ENCODE peak calls at places on chromosomes 7 and 10, in four cellular contexts. One of them, this sample, is unnamed.

GRCh38 chr10:30092151-30092790 is 32.9 kb upstream of the JCAD start:
- DNase-seq in GM12878: no peak
- DNase-seq in H1: no peak
- DNase-seq in K562: no peak
- DNase-seq in this sample: no peak

GRCh38 chr7:74051629-74052410 is 23.8 kb downstream of the ELN start:
- DNase-seq in GM12878: no peak
- DNase-seq in K562: peak
- DNase-seq in H1: peak
- DNase-seq in this sample: peak

GRCh38 chr7:15602236-15602635 is 40.4 kb upstream of the AGMO start:
- DNase-seq in K562: no peak
- DNase-seq in GM12878: no peak
- DNase-seq in H1: no peak
- DNase-seq in this sample: no peak

GRCh38 chr10:101319241-101319915 is 34.6 kb upstream of the BTRC start:
- DNase-seq in H1: no peak
- DNase-seq in K562: no peak
- DNase-seq in GM12878: no peak
- DNase-seq in this sample: no peak

GRCh38 chr7:126698909-126699308 is 553.8 kb downstream of the GRM8 start:
- DNase-seq in H1: no peak
- DNase-seq in K562: peak
- DNase-seq in GM12878: no peak
- DNase-seq in this sample: no peak

GRCh38 chr10:14782691-14783363 is 8.1 kb upstream of the FAM107B start:
- DNase-seq in H1: no peak
- DNase-seq in GM12878: no peak
- DNase-seq in K562: no peak
- DNase-seq in this sample: peak

GRCh38 chr7:47518827-47519226 is 63.1 kb downstream of the TNS3 start:
- DNase-seq in K562: no peak
- DNase-seq in H1: no peak
- DNase-seq in GM12878: no peak
- DNase-seq in this sample: peak

GRCh38 chr10:47374611-47375536 is 9.2 kb downstream of the ZNF488 start:
- DNase-seq in H1: peak
- DNase-seq in K562: no peak
- DNase-seq in GM12878: no peak
- DNase-seq in this sample: no peak

GRCh38 chr7:155644971-155645509 is 579 bp downstream of the RBM33 start:
- DNase-seq in GM12878: no peak
- DNase-seq in H1: no peak
- DNase-seq in K562: peak
- DNase-seq in this sample: peak

GRCh38 chr10:5496261-5497250 is 2.8 kb downstream of the CALML5 start:
- DNase-seq in K562: peak
- DNase-seq in H1: no peak
- DNase-seq in GM12878: no peak
- DNase-seq in this sample: no peak

GRCh38 chr10:11693376-11693775 is 48.8 kb upstream of the ECHDC3 start:
- DNase-seq in K562: no peak
- DNase-seq in H1: no peak
- DNase-seq in GM12878: no peak
- DNase-seq in this sample: no peak

GRCh38 chr7:90173127-90173844 is 19.0 kb downstream of the STEAP1 start:
- DNase-seq in H1: no peak
- DNase-seq in GM12878: peak
- DNase-seq in K562: no peak
- DNase-seq in this sample: peak

GRCh38 chr7:66167773-66168367 is 37.3 kb upstream of the TPST1 start:
- DNase-seq in K562: no peak
- DNase-seq in H1: no peak
- DNase-seq in GM12878: no peak
- DNase-seq in this sample: peak

GRCh38 chr7:157526604-157527003 is 189.8 kb downstream of the DNAJB6 start:
- DNase-seq in GM12878: no peak
- DNase-seq in K562: no peak
- DNase-seq in H1: peak
- DNase-seq in this sample: no peak

GRCh38 chr10:21624951-21625350 is 90.9 kb downstream of the MLLT10 start:
- DNase-seq in K562: no peak
- DNase-seq in GM12878: no peak
- DNase-seq in H1: no peak
- DNase-seq in this sample: no peak

GRCh38 chr7:150737265-150738055 is at the start of gene GIMAP5:
- DNase-seq in K562: no peak
- DNase-seq in GM12878: no peak
- DNase-seq in H1: no peak
- DNase-seq in this sample: no peak

GRCh38 chr10:22625511-22626288 is 88.7 kb downstream of the PIP4K2A start:
- DNase-seq in GM12878: no peak
- DNase-seq in H1: no peak
- DNase-seq in K562: no peak
- DNase-seq in this sample: peak

GRCh38 chr7:101402081-101402779 is 39.6 kb downstream of the COL26A1 start:
- DNase-seq in GM12878: no peak
- DNase-seq in H1: peak
- DNase-seq in K562: no peak
- DNase-seq in this sample: no peak

GRCh38 chr7:28955723-28956607 is 2.2 kb downstream of the TRIL start:
- DNase-seq in H1: peak
- DNase-seq in K562: no peak
- DNase-seq in GM12878: no peak
- DNase-seq in this sample: peak

GRCh38 chr7:90272242-90272641 is 27.3 kb downstream of the CFAP69 start:
- DNase-seq in H1: no peak
- DNase-seq in K562: no peak
- DNase-seq in GM12878: no peak
- DNase-seq in this sample: peak

GRCh38 chr10:59181668-59182067 is 5.2 kb downstream of the PHYHIPL start:
- DNase-seq in GM12878: peak
- DNase-seq in H1: no peak
- DNase-seq in K562: no peak
- DNase-seq in this sample: peak

GRCh38 chr10:76920581-76920980 is 717.0 kb downstream of the KCNMA1 start:
- DNase-seq in K562: no peak
- DNase-seq in GM12878: no peak
- DNase-seq in H1: no peak
- DNase-seq in this sample: no peak

GRCh38 chr7:111018960-111019835 is 71.7 kb upstream of the LRRN3 start:
- DNase-seq in GM12878: no peak
- DNase-seq in H1: no peak
- DNase-seq in K562: no peak
- DNase-seq in this sample: no peak

DNA sequence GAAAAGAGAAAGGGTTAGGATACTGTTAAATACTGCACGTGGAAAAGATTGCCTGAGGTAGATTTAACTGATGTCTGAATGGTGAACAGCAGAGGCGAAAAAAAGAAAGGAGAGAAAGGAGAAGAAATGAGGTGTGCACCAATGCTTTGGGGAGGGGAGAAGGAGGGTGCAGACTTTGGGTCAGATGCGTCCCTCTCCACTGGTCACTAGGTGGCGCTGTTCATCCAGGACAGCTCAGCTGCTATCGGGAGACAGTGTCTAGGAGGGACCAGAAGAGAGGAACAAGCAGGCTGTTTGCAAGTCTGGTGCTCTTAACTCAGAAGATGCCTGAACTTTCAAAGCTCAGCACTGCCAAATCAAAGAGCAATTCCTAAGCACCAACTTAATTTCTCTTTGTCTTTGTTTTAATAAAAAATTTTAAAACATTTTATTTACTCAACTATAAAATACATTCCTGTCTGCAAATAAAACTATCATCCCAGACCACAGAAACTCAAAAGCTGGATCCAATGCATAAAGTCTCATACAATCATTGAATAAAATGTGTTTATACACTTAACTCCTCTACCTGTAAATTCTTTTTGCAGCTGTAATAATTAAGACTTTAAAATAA is 83.9 kb upstream of the PDLIM1 start:
- DNase-seq in GM12878: no peak
- DNase-seq in K562: peak
- DNase-seq in H1: peak
- DNase-seq in this sample: peak
- TF ChIP-seq GABPA in GM12878: no peak
- TF ChIP-seq GABPA in K562: no peak
- TF ChIP-seq GABPA in H1: peak
- TF ChIP-seq GABPA in this sample: no peak

GRCh38 chr10:93072713-93073538 is 767 bp upstream of the CYP26A1 start:
- DNase-seq in H1: no peak
- DNase-seq in K562: no peak
- DNase-seq in GM12878: no peak
- DNase-seq in this sample: no peak
- TF ChIP-seq BRCA1 in H1: no peak
- TF ChIP-seq BRCA1 in K562: no peak
- TF ChIP-seq BRCA1 in GM12878: no peak
- TF ChIP-seq BRCA1 in this sample: no peak

GRCh38 chr7:30914611-30915601 is 3.3 kb downstream of the AQP1 start:
- DNase-seq in K562: peak
- DNase-seq in H1: no peak
- DNase-seq in GM12878: no peak
- DNase-seq in this sample: no peak

GRCh38 chr7:30916767-30917166 is 5.1 kb downstream of the AQP1 start:
- DNase-seq in K562: no peak
- DNase-seq in GM12878: no peak
- DNase-seq in H1: no peak
- DNase-seq in this sample: no peak

GRCh38 chr7:30916255-30916654 is 4.6 kb downstream of the AQP1 start:
- DNase-seq in H1: no peak
- DNase-seq in K562: no peak
- DNase-seq in GM12878: no peak
- DNase-seq in this sample: no peak

GRCh38 chr7:30917216-30917893 is 5.7 kb downstream of the AQP1 start:
- DNase-seq in H1: no peak
- DNase-seq in GM12878: no peak
- DNase-seq in K562: no peak
- DNase-seq in this sample: no peak

DNA sequence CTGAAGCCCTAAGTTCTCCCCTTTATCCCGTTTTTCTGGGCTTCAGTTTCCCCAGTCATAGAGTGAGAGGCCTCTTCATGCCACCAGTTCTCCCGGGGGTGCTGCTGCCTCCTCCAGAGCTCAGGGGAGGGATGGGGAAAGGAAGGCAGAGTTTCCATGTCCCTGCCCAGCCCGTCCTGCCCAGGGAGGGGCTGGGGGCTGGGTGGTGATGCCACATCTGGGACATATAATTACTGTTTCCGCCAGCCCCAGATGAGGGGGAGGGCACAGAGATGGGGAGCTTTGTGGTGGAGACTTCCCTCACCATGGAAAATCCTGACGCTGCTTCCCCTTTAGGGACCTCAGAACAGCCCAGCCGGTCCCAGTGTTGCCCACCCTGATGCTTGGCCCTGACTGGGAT is 4.1 kb downstream of the AQP1 start:
- DNase-seq in K562: no peak
- DNase-seq in GM12878: no peak
- DNase-seq in H1: no peak
- DNase-seq in this sample: no peak
- H3K4me2 ChIP-seq in K562: peak
- H3K4me2 ChIP-seq in GM12878: no peak
- H3K4me2 ChIP-seq in H1: no peak
- H3K4me2 ChIP-seq in this sample: no peak

DNA sequence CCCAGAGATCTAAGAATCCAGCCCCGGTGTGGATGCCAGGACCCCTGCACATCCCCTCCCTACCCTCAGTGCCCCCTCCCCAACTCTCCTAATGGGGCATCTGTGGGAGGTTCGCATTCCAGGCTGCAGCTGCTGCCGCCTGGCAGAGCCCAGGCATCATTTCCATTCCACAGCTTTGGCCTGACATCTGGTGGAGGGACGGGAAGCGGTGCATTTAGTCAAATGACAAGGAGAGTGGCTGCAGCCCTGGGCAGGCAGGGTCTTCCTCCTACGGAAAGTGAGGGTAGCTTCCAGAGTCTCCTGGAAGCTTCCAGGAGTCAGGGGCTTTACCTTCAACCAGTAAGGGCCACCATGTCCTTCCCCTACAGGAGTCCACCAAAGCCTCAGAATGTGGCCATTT is 30.8 kb downstream of the PRLHR start:
- DNase-seq in GM12878: no peak
- DNase-seq in H1: peak
- DNase-seq in K562: peak
- DNase-seq in this sample: no peak
- TF ChIP-seq GABPA in GM12878: no peak
- TF ChIP-seq GABPA in H1: no peak
- TF ChIP-seq GABPA in K562: no peak
- TF ChIP-seq GABPA in this sample: no peak

GRCh38 chr10:32317795-32318194 is 29.2 kb downstream of the EPC1 start:
- DNase-seq in GM12878: peak
- DNase-seq in K562: no peak
- DNase-seq in H1: no peak
- DNase-seq in this sample: no peak
- TF ChIP-seq BRCA1 in GM12878: no peak
- TF ChIP-seq BRCA1 in K562: no peak
- TF ChIP-seq BRCA1 in H1: no peak
- TF ChIP-seq BRCA1 in this sample: no peak

DNA sequence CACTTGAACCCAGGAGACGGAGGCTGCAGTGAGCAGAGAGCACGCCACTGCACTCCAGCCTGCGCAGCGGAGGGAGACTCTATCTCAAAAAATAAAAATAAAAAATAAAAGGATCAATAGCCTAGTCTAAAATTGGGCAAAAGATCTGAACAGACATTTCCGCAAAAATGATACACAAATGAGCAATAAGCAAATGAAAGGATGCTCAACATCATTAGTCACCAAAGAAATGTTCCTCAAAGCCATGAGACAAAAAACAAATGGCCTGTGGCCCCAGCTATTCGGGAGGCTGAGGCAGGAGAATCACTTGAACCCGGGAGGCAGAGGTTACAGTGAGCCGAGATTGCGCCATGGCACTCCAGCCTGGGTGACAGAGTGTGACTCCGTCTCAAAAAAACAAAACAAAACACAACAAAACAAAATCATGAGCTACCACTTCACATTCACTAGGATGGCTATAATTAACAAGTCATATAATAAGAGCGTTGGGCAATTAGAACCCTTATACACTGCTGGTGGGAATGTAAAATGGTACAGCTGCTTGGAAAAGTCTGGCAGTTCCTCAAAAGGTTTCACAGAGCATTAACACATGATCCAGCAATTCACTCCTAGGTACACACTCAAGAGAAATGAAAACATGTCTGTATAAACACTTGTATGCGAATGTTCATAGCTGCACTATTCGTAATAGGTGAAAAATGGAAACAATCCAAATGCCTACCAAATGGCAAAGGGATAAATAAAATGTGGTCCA is 3.1 kb downstream of the DAGLB start:
- DNase-seq in H1: no peak
- DNase-seq in K562: no peak
- DNase-seq in GM12878: no peak
- DNase-seq in this sample: no peak
- H3K4me2 ChIP-seq in H1: no peak
- H3K4me2 ChIP-seq in K562: no peak
- H3K4me2 ChIP-seq in GM12878: no peak
- H3K4me2 ChIP-seq in this sample: no peak

This sample was measured in HepG2.